ENCODE peak calls at places on chromosome 3, in five cellular contexts. One of them, this sample, is unnamed.
A peak's percentile ranks its signal among the peaks of the same experiment; 100 is the strongest.

GRCh38 chr3:13141183-13141582 is 68.0 kb upstream of the IQSEC1 start:
- DNase-seq in fibroblast of villous mesenchyme: no peak
- DNase-seq in uterus: no peak
- DNase-seq in thoracic aorta: no peak
- DNase-seq in foreskin fibroblast: no peak
- DNase-seq in this sample: no peak

GRCh38 chr3:149373235-149374125 is 4.0 kb downstream of the TM4SF1 start:
- DNase-seq in fibroblast of villous mesenchyme: peak; percentile 94
- DNase-seq in uterus: no peak
- DNase-seq in thoracic aorta: no peak
- DNase-seq in foreskin fibroblast: peak; percentile 91
- DNase-seq in this sample: peak; percentile 78

GRCh38 chr3:155553800-155554199 is 191.1 kb downstream of the PLCH1 start:
- DNase-seq in fibroblast of villous mesenchyme: no peak
- DNase-seq in uterus: no peak
- DNase-seq in thoracic aorta: no peak
- DNase-seq in foreskin fibroblast: no peak
- DNase-seq in this sample: no peak

GRCh38 chr3:23633261-23633960 is 172.3 kb upstream of the UBE2E1 start:
- DNase-seq in fibroblast of villous mesenchyme: no peak
- DNase-seq in uterus: no peak
- DNase-seq in thoracic aorta: no peak
- DNase-seq in foreskin fibroblast: no peak
- DNase-seq in this sample: no peak

GRCh38 chr3:126200534-126200933 is 20.1 kb upstream of the ALDH1L1 start:
- DNase-seq in fibroblast of villous mesenchyme: no peak
- DNase-seq in uterus: no peak
- DNase-seq in thoracic aorta: no peak
- DNase-seq in foreskin fibroblast: no peak
- DNase-seq in this sample: no peak

GRCh38 chr3:33218446-33219174 is at the start of gene SUSD5:
- DNase-seq in fibroblast of villous mesenchyme: peak; percentile 16
- DNase-seq in uterus: no peak
- DNase-seq in thoracic aorta: no peak
- DNase-seq in foreskin fibroblast: peak; percentile 83
- DNase-seq in this sample: no peak

GRCh38 chr3:2921903-2922302 is 188.3 kb downstream of the IL5RA start:
- DNase-seq in fibroblast of villous mesenchyme: peak; percentile 37
- DNase-seq in uterus: no peak
- DNase-seq in thoracic aorta: no peak
- DNase-seq in foreskin fibroblast: no peak
- DNase-seq in this sample: no peak

GRCh38 chr3:113695426-113695817 is 1.0 kb downstream of the USF3 start:
- DNase-seq in fibroblast of villous mesenchyme: peak; percentile 35
- DNase-seq in uterus: no peak
- DNase-seq in thoracic aorta: no peak
- DNase-seq in foreskin fibroblast: peak; percentile 41
- DNase-seq in this sample: no peak

GRCh38 chr3:157464283-157464682 is 27.6 kb downstream of the PTX3 start:
- DNase-seq in fibroblast of villous mesenchyme: peak; percentile 62
- DNase-seq in uterus: no peak
- DNase-seq in thoracic aorta: no peak
- DNase-seq in foreskin fibroblast: peak; percentile 74
- DNase-seq in this sample: no peak

GRCh38 chr3:116337229-116337628 is 108.1 kb downstream of the LSAMP start:
- DNase-seq in fibroblast of villous mesenchyme: no peak
- DNase-seq in uterus: no peak
- DNase-seq in thoracic aorta: no peak
- DNase-seq in foreskin fibroblast: peak; percentile 7
- DNase-seq in this sample: no peak

GRCh38 chr3:65787340-65787739 is 251.4 kb downstream of the MAGI1 start:
- DNase-seq in fibroblast of villous mesenchyme: no peak
- DNase-seq in uterus: no peak
- DNase-seq in thoracic aorta: no peak
- DNase-seq in foreskin fibroblast: peak; percentile 14
- DNase-seq in this sample: no peak

GRCh38 chr3:10467904-10468610 is 37.3 kb downstream of the ATP2B2 start:
- DNase-seq in fibroblast of villous mesenchyme: no peak
- DNase-seq in uterus: no peak
- DNase-seq in thoracic aorta: no peak
- DNase-seq in foreskin fibroblast: no peak
- DNase-seq in this sample: no peak

GRCh38 chr3:56620371-56620770 is 62.7 kb downstream of the TASOR start:
- DNase-seq in fibroblast of villous mesenchyme: peak; percentile 36
- DNase-seq in uterus: no peak
- DNase-seq in thoracic aorta: no peak
- DNase-seq in foreskin fibroblast: peak; percentile 20
- DNase-seq in this sample: no peak

GRCh38 chr3:50241163-50241562 is 5.2 kb downstream of the GNAI2 start:
- DNase-seq in fibroblast of villous mesenchyme: no peak
- DNase-seq in uterus: no peak
- DNase-seq in thoracic aorta: no peak
- DNase-seq in foreskin fibroblast: no peak
- DNase-seq in this sample: no peak

GRCh38 chr3:195717416-195717815 is 3.4 kb upstream of the MUC20 start:
- DNase-seq in fibroblast of villous mesenchyme: no peak
- DNase-seq in uterus: no peak
- DNase-seq in thoracic aorta: no peak
- DNase-seq in foreskin fibroblast: no peak
- DNase-seq in this sample: no peak

GRCh38 chr3:176505878-176506621 is 691.2 kb downstream of the TBL1XR1 start:
- DNase-seq in fibroblast of villous mesenchyme: no peak
- DNase-seq in uterus: no peak
- DNase-seq in thoracic aorta: no peak
- DNase-seq in foreskin fibroblast: no peak
- DNase-seq in this sample: no peak

GRCh38 chr3:81744366-81744765 is 17.1 kb downstream of the GBE1 start:
- DNase-seq in fibroblast of villous mesenchyme: peak; percentile 98
- DNase-seq in uterus: peak; percentile 18
- DNase-seq in thoracic aorta: no peak
- DNase-seq in foreskin fibroblast: peak; percentile 95
- DNase-seq in this sample: peak; percentile 85

GRCh38 chr3:13825317-13825590 is 54.6 kb downstream of the WNT7A start:
- DNase-seq in fibroblast of villous mesenchyme: no peak
- DNase-seq in uterus: no peak
- DNase-seq in thoracic aorta: no peak
- DNase-seq in foreskin fibroblast: no peak
- DNase-seq in this sample: no peak

GRCh38 chr3:187941848-187942194 is 196.6 kb upstream of the BCL6 start:
- DNase-seq in fibroblast of villous mesenchyme: no peak
- DNase-seq in uterus: no peak
- DNase-seq in thoracic aorta: no peak
- DNase-seq in foreskin fibroblast: no peak
- DNase-seq in this sample: no peak

GRCh38 chr3:187944391-187945179 is 199.3 kb upstream of the BCL6 start:
- DNase-seq in fibroblast of villous mesenchyme: no peak
- DNase-seq in uterus: no peak
- DNase-seq in thoracic aorta: no peak
- DNase-seq in foreskin fibroblast: no peak
- DNase-seq in this sample: no peak

GRCh38 chr3:187943677-187944390 is 198.6 kb upstream of the BCL6 start:
- DNase-seq in fibroblast of villous mesenchyme: no peak
- DNase-seq in uterus: no peak
- DNase-seq in thoracic aorta: no peak
- DNase-seq in foreskin fibroblast: peak; percentile 8
- DNase-seq in this sample: no peak

GRCh38 chr3:187941135-187941847 is 196.0 kb upstream of the BCL6 start:
- DNase-seq in fibroblast of villous mesenchyme: peak; percentile 48
- DNase-seq in uterus: no peak
- DNase-seq in thoracic aorta: no peak
- DNase-seq in foreskin fibroblast: no peak
- DNase-seq in this sample: no peak

GRCh38 chr3:187942658-187943241 is 197.5 kb upstream of the BCL6 start:
- DNase-seq in fibroblast of villous mesenchyme: no peak
- DNase-seq in uterus: no peak
- DNase-seq in thoracic aorta: no peak
- DNase-seq in foreskin fibroblast: no peak
- DNase-seq in this sample: no peak
- H3K4me3 ChIP-seq in fibroblast of villous mesenchyme: no peak overlapping the region
- H3K4me3 ChIP-seq in uterus: no peak overlapping the region
- H3K4me3 ChIP-seq in thoracic aorta: no peak overlapping the region
- H3K4me3 ChIP-seq in foreskin fibroblast: no peak overlapping the region
- H3K4me3 ChIP-seq in this sample: no peak overlapping the region

GRCh38 chr3:172616061-172616461 is 92.8 kb upstream of the TNFSF10 start:
- DNase-seq in fibroblast of villous mesenchyme: peak; percentile 61
- DNase-seq in uterus: no peak
- DNase-seq in thoracic aorta: no peak
- DNase-seq in foreskin fibroblast: no peak
- DNase-seq in this sample: no peak
- H3K4me3 ChIP-seq in fibroblast of villous mesenchyme: no peak overlapping the region
- H3K4me3 ChIP-seq in uterus: no peak overlapping the region
- H3K4me3 ChIP-seq in thoracic aorta: no peak overlapping the region
- H3K4me3 ChIP-seq in foreskin fibroblast: no peak overlapping the region
- H3K4me3 ChIP-seq in this sample: no peak overlapping the region

DNA sequence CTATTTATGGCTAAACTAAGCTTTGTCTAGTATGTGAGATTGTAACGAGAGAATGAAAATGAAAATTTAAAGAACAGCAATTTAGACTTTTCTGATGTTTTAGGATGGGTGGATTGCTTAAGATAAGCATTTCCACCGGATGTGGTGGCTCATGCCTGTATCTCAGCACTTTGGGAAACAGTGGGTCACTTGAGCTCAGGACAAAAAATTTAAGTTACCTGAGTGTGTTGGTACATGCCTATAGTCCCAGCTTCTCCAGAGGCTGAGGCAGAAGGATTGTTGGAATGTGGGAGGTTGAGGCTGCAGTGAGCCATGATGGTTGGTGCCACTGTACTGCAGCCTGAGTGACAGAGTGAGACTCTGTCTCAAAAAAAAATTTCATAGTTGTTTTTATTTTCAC is 3.4 kb downstream of the PPP4R2 start:
- DNase-seq in fibroblast of villous mesenchyme: peak; percentile 21
- DNase-seq in uterus: no peak
- DNase-seq in thoracic aorta: no peak
- DNase-seq in foreskin fibroblast: no peak
- DNase-seq in this sample: no peak
- H3K4me3 ChIP-seq in fibroblast of villous mesenchyme: peak overlapping the region; percentile 78
- H3K4me3 ChIP-seq in uterus: peak overlapping the region; percentile 6
- H3K4me3 ChIP-seq in thoracic aorta: peak overlapping the region; percentile 87
- H3K4me3 ChIP-seq in foreskin fibroblast: peak overlapping the region; percentile 65
- H3K4me3 ChIP-seq in this sample: no peak overlapping the region

GRCh38 chr3:134854285-134854684 is 59.2 kb downstream of the EPHB1 start:
- DNase-seq in fibroblast of villous mesenchyme: no peak
- DNase-seq in uterus: no peak
- DNase-seq in thoracic aorta: no peak
- DNase-seq in foreskin fibroblast: peak; percentile 57
- DNase-seq in this sample: peak; percentile 36
- H3K4me3 ChIP-seq in fibroblast of villous mesenchyme: no peak overlapping the region
- H3K4me3 ChIP-seq in uterus: no peak overlapping the region
- H3K4me3 ChIP-seq in thoracic aorta: no peak overlapping the region
- H3K4me3 ChIP-seq in foreskin fibroblast: no peak overlapping the region
- H3K4me3 ChIP-seq in this sample: no peak overlapping the region

DNA sequence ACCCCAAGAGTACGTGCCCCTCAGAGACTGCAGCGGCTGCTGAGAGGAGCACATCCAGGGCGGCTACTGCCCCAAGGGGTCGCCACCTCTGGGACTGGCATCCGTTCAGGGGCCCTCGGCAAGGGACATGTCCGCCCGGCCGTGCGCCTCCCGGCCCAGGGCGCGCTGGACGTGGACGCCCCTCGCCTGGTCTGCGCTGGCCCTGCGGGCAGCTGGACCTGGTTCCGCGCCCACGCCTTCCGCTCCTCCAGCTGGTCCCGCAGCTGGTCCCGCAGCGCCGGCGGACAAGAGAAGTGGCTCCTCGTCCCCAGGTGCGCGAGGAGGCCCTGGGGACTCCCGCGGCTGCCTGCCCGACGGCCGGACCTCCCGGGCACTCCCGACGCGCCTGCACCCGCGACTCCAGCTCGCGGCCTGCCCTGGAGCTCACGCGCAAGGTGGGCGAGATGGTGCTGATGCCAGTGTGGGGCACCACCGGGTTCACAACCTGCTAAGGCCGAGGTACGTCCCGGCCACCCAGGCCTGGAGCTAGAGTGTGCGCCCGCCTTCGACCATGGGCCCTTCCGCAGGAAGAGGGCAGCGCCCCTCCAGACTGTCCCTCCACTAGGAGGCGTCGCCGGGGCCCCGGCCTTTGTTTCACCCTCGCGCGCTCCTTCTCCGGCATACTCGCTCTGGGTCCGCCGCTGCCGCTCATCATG is 14.4 kb upstream of the GP9 start:
- DNase-seq in fibroblast of villous mesenchyme: no peak
- DNase-seq in uterus: no peak
- DNase-seq in thoracic aorta: no peak
- DNase-seq in foreskin fibroblast: no peak
- DNase-seq in this sample: no peak
- H3K4me3 ChIP-seq in fibroblast of villous mesenchyme: no peak overlapping the region
- H3K4me3 ChIP-seq in uterus: peak overlapping the region; percentile 1
- H3K4me3 ChIP-seq in thoracic aorta: peak overlapping the region; percentile 56
- H3K4me3 ChIP-seq in foreskin fibroblast: no peak overlapping the region
- H3K4me3 ChIP-seq in this sample: peak overlapping the region; percentile 27

DNA sequence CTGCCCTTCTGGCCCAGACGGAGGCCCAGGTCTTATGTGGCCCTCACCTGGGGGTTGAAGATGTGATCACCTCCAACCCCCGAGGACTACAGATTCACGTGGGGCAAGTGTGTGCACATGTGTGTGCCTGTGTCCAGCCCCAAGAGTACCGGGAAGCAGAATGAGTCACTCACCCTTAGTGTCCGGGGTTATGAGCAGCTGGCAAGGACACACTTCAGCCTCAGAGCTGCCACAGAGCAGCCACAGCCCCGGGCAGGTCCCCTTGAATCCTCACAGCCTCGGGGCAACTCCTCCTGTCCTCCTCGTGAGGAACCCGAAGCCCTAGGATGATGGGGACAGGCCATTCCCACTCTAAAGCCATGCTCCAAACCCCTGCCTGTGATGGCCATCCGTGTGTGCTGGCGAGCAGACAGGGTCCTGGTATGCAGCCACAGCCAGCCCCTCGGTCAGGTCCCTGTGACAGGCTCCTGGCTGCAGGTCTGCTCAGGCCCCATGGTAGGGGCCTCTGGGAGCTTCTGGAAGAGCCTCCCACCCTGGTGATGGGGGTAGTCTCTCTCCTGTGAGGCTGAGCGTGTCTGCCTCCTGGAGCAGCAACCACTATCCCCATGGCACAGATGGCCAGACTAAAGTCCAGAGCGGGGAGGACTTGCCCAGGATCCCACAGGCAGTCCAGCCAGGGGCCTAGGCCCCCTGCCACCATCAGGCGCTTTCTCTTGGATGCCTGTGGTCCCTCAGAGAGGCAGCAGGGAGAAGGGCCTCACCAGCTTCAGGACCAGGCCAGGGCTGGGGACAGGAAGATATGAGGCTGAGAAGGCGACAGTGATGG is 852 bp downstream of the STAB1 start:
- DNase-seq in fibroblast of villous mesenchyme: peak; percentile 64
- DNase-seq in uterus: no peak
- DNase-seq in thoracic aorta: no peak
- DNase-seq in foreskin fibroblast: peak; percentile 81
- DNase-seq in this sample: no peak
- H3K4me3 ChIP-seq in fibroblast of villous mesenchyme: no peak overlapping the region
- H3K4me3 ChIP-seq in uterus: no peak overlapping the region
- H3K4me3 ChIP-seq in thoracic aorta: peak overlapping the region; percentile 53
- H3K4me3 ChIP-seq in foreskin fibroblast: no peak overlapping the region
- H3K4me3 ChIP-seq in this sample: no peak overlapping the region

This sample was measured in skeletal muscle cell.